ENCODE peak calls at places on chromosome 2, in eight cellular contexts. One of them, this sample, is unnamed.

GRCh38 chr2:96103388-96103705 is 13.0 kb downstream of the ADRA2B start:
- DNase-seq in left ventricle myocardium superior: peak
- DNase-seq in nephron progenitor cell: no peak
- DNase-seq in GM12865: no peak
- DNase-seq in activated CD4-positive, alpha-beta T cell treated with anti-CD3 and anti-CD28 coated beads, Interleukin-2, amount 50 U/mL, for 4 hours: no peak
- DNase-seq in DMS79: no peak
- DNase-seq in activated naive CD4-positive, alpha-beta T cell: no peak
- DNase-seq in SW480: peak
- DNase-seq in this sample: no peak

GRCh38 chr2:117845304-117845703 is 30.8 kb downstream of the DDX18 start:
- DNase-seq in left ventricle myocardium superior: no peak
- DNase-seq in nephron progenitor cell: no peak
- DNase-seq in GM12865: no peak
- DNase-seq in activated CD4-positive, alpha-beta T cell treated with anti-CD3 and anti-CD28 coated beads, Interleukin-2, amount 50 U/mL, for 4 hours: no peak
- DNase-seq in DMS79: no peak
- DNase-seq in activated naive CD4-positive, alpha-beta T cell: no peak
- DNase-seq in SW480: no peak
- DNase-seq in this sample: no peak

GRCh38 chr2:224145751-224146355 is 106.8 kb upstream of the SERPINE2 start:
- DNase-seq in left ventricle myocardium superior: no peak
- DNase-seq in nephron progenitor cell: no peak
- DNase-seq in GM12865: no peak
- DNase-seq in activated CD4-positive, alpha-beta T cell treated with anti-CD3 and anti-CD28 coated beads, Interleukin-2, amount 50 U/mL, for 4 hours: no peak
- DNase-seq in DMS79: no peak
- DNase-seq in activated naive CD4-positive, alpha-beta T cell: no peak
- DNase-seq in SW480: peak
- DNase-seq in this sample: no peak

GRCh38 chr2:68660658-68661057 is 17.3 kb downstream of the PROKR1 start:
- DNase-seq in left ventricle myocardium superior: no peak
- DNase-seq in nephron progenitor cell: no peak
- DNase-seq in GM12865: no peak
- DNase-seq in activated CD4-positive, alpha-beta T cell treated with anti-CD3 and anti-CD28 coated beads, Interleukin-2, amount 50 U/mL, for 4 hours: no peak
- DNase-seq in DMS79: no peak
- DNase-seq in activated naive CD4-positive, alpha-beta T cell: no peak
- DNase-seq in SW480: no peak
- DNase-seq in this sample: no peak

GRCh38 chr2:85255813-85256581 is 71.8 kb downstream of the TGOLN2 start:
- DNase-seq in left ventricle myocardium superior: no peak
- DNase-seq in nephron progenitor cell: peak
- DNase-seq in GM12865: no peak
- DNase-seq in activated CD4-positive, alpha-beta T cell treated with anti-CD3 and anti-CD28 coated beads, Interleukin-2, amount 50 U/mL, for 4 hours: no peak
- DNase-seq in DMS79: no peak
- DNase-seq in activated naive CD4-positive, alpha-beta T cell: no peak
- DNase-seq in SW480: no peak
- DNase-seq in this sample: peak

GRCh38 chr2:18342901-18343300 is 217.6 kb downstream of the RDH14 start:
- DNase-seq in left ventricle myocardium superior: no peak
- DNase-seq in nephron progenitor cell: no peak
- DNase-seq in GM12865: no peak
- DNase-seq in activated CD4-positive, alpha-beta T cell treated with anti-CD3 and anti-CD28 coated beads, Interleukin-2, amount 50 U/mL, for 4 hours: no peak
- DNase-seq in DMS79: no peak
- DNase-seq in activated naive CD4-positive, alpha-beta T cell: no peak
- DNase-seq in SW480: no peak
- DNase-seq in this sample: no peak

GRCh38 chr2:182301093-182301492 is 125.7 kb downstream of the PDE1A start:
- DNase-seq in left ventricle myocardium superior: no peak
- DNase-seq in nephron progenitor cell: no peak
- DNase-seq in GM12865: no peak
- DNase-seq in activated CD4-positive, alpha-beta T cell treated with anti-CD3 and anti-CD28 coated beads, Interleukin-2, amount 50 U/mL, for 4 hours: no peak
- DNase-seq in DMS79: no peak
- DNase-seq in activated naive CD4-positive, alpha-beta T cell: no peak
- DNase-seq in SW480: no peak
- DNase-seq in this sample: no peak

GRCh38 chr2:22683911-22684310 is 701.1 kb upstream of the KLHL29 start:
- DNase-seq in left ventricle myocardium superior: no peak
- DNase-seq in nephron progenitor cell: no peak
- DNase-seq in GM12865: no peak
- DNase-seq in activated CD4-positive, alpha-beta T cell treated with anti-CD3 and anti-CD28 coated beads, Interleukin-2, amount 50 U/mL, for 4 hours: no peak
- DNase-seq in DMS79: no peak
- DNase-seq in activated naive CD4-positive, alpha-beta T cell: no peak
- DNase-seq in SW480: no peak
- DNase-seq in this sample: no peak

GRCh38 chr2:220779918-220780317 is 792.2 kb downstream of the EPHA4 start:
- DNase-seq in left ventricle myocardium superior: no peak
- DNase-seq in nephron progenitor cell: no peak
- DNase-seq in GM12865: no peak
- DNase-seq in activated CD4-positive, alpha-beta T cell treated with anti-CD3 and anti-CD28 coated beads, Interleukin-2, amount 50 U/mL, for 4 hours: no peak
- DNase-seq in DMS79: no peak
- DNase-seq in activated naive CD4-positive, alpha-beta T cell: no peak
- DNase-seq in SW480: no peak
- DNase-seq in this sample: no peak

GRCh38 chr2:70978388-70979357 is at the start of gene ANKRD53:
- DNase-seq in left ventricle myocardium superior: peak
- DNase-seq in nephron progenitor cell: peak
- DNase-seq in GM12865: no peak
- DNase-seq in activated CD4-positive, alpha-beta T cell treated with anti-CD3 and anti-CD28 coated beads, Interleukin-2, amount 50 U/mL, for 4 hours: no peak
- DNase-seq in DMS79: peak
- DNase-seq in activated naive CD4-positive, alpha-beta T cell: peak
- DNase-seq in SW480: no peak
- DNase-seq in this sample: no peak

GRCh38 chr2:209719034-209719433 is 52.6 kb upstream of the UNC80 start:
- DNase-seq in left ventricle myocardium superior: no peak
- DNase-seq in nephron progenitor cell: no peak
- DNase-seq in GM12865: no peak
- DNase-seq in activated CD4-positive, alpha-beta T cell treated with anti-CD3 and anti-CD28 coated beads, Interleukin-2, amount 50 U/mL, for 4 hours: no peak
- DNase-seq in DMS79: no peak
- DNase-seq in activated naive CD4-positive, alpha-beta T cell: no peak
- DNase-seq in SW480: no peak
- DNase-seq in this sample: no peak

GRCh38 chr2:38037757-38038615 is 38.0 kb downstream of the CYP1B1 start:
- DNase-seq in left ventricle myocardium superior: peak
- DNase-seq in nephron progenitor cell: peak
- DNase-seq in GM12865: peak
- DNase-seq in activated CD4-positive, alpha-beta T cell treated with anti-CD3 and anti-CD28 coated beads, Interleukin-2, amount 50 U/mL, for 4 hours: no peak
- DNase-seq in DMS79: peak
- DNase-seq in activated naive CD4-positive, alpha-beta T cell: no peak
- DNase-seq in SW480: no peak
- DNase-seq in this sample: no peak

GRCh38 chr2:236776695-236777251 is 207.1 kb downstream of the ACKR3 start:
- DNase-seq in left ventricle myocardium superior: no peak
- DNase-seq in nephron progenitor cell: no peak
- DNase-seq in GM12865: no peak
- DNase-seq in activated CD4-positive, alpha-beta T cell treated with anti-CD3 and anti-CD28 coated beads, Interleukin-2, amount 50 U/mL, for 4 hours: no peak
- DNase-seq in DMS79: no peak
- DNase-seq in activated naive CD4-positive, alpha-beta T cell: no peak
- DNase-seq in SW480: peak
- DNase-seq in this sample: peak

GRCh38 chr2:174776686-174777085 is 12.4 kb upstream of the CHRNA1 start:
- DNase-seq in left ventricle myocardium superior: no peak
- DNase-seq in nephron progenitor cell: no peak
- DNase-seq in GM12865: no peak
- DNase-seq in activated CD4-positive, alpha-beta T cell treated with anti-CD3 and anti-CD28 coated beads, Interleukin-2, amount 50 U/mL, for 4 hours: no peak
- DNase-seq in DMS79: no peak
- DNase-seq in activated naive CD4-positive, alpha-beta T cell: no peak
- DNase-seq in SW480: no peak
- DNase-seq in this sample: no peak

GRCh38 chr2:180742809-180743208 is 237.6 kb upstream of the UBE2E3 start:
- DNase-seq in left ventricle myocardium superior: no peak
- DNase-seq in nephron progenitor cell: no peak
- DNase-seq in GM12865: no peak
- DNase-seq in activated CD4-positive, alpha-beta T cell treated with anti-CD3 and anti-CD28 coated beads, Interleukin-2, amount 50 U/mL, for 4 hours: no peak
- DNase-seq in DMS79: no peak
- DNase-seq in activated naive CD4-positive, alpha-beta T cell: no peak
- DNase-seq in SW480: peak
- DNase-seq in this sample: no peak

GRCh38 chr2:177784449-177784845 is 288.1 kb downstream of the PDE11A start:
- DNase-seq in left ventricle myocardium superior: no peak
- DNase-seq in nephron progenitor cell: no peak
- DNase-seq in GM12865: no peak
- DNase-seq in activated CD4-positive, alpha-beta T cell treated with anti-CD3 and anti-CD28 coated beads, Interleukin-2, amount 50 U/mL, for 4 hours: no peak
- DNase-seq in DMS79: no peak
- DNase-seq in activated naive CD4-positive, alpha-beta T cell: no peak
- DNase-seq in SW480: no peak
- DNase-seq in this sample: no peak

GRCh38 chr2:174888646-174889271 is 116.4 kb downstream of the CHN1 start:
- DNase-seq in left ventricle myocardium superior: no peak
- DNase-seq in nephron progenitor cell: no peak
- DNase-seq in GM12865: no peak
- DNase-seq in activated CD4-positive, alpha-beta T cell treated with anti-CD3 and anti-CD28 coated beads, Interleukin-2, amount 50 U/mL, for 4 hours: no peak
- DNase-seq in DMS79: peak
- DNase-seq in activated naive CD4-positive, alpha-beta T cell: no peak
- DNase-seq in SW480: no peak
- DNase-seq in this sample: no peak

GRCh38 chr2:122422384-122422991 is 667.0 kb downstream of the TSN start:
- DNase-seq in left ventricle myocardium superior: no peak
- DNase-seq in nephron progenitor cell: no peak
- DNase-seq in GM12865: no peak
- DNase-seq in activated CD4-positive, alpha-beta T cell treated with anti-CD3 and anti-CD28 coated beads, Interleukin-2, amount 50 U/mL, for 4 hours: no peak
- DNase-seq in DMS79: no peak
- DNase-seq in activated naive CD4-positive, alpha-beta T cell: no peak
- DNase-seq in SW480: no peak
- DNase-seq in this sample: no peak

GRCh38 chr2:217016829-217017228 is 157.0 kb upstream of the TNP1 start:
- DNase-seq in left ventricle myocardium superior: no peak
- DNase-seq in nephron progenitor cell: no peak
- DNase-seq in GM12865: no peak
- DNase-seq in activated CD4-positive, alpha-beta T cell treated with anti-CD3 and anti-CD28 coated beads, Interleukin-2, amount 50 U/mL, for 4 hours: no peak
- DNase-seq in DMS79: no peak
- DNase-seq in activated naive CD4-positive, alpha-beta T cell: no peak
- DNase-seq in SW480: no peak
- DNase-seq in this sample: no peak

GRCh38 chr2:239467281-239467955 is 66.6 kb upstream of the HDAC4 start:
- DNase-seq in left ventricle myocardium superior: no peak
- DNase-seq in nephron progenitor cell: no peak
- DNase-seq in GM12865: no peak
- DNase-seq in activated CD4-positive, alpha-beta T cell treated with anti-CD3 and anti-CD28 coated beads, Interleukin-2, amount 50 U/mL, for 4 hours: no peak
- DNase-seq in DMS79: no peak
- DNase-seq in activated naive CD4-positive, alpha-beta T cell: no peak
- DNase-seq in SW480: no peak
- DNase-seq in this sample: no peak

GRCh38 chr2:108998911-108999310 is 9.9 kb upstream of the EDAR start:
- DNase-seq in left ventricle myocardium superior: no peak
- DNase-seq in nephron progenitor cell: no peak
- DNase-seq in GM12865: no peak
- DNase-seq in activated CD4-positive, alpha-beta T cell treated with anti-CD3 and anti-CD28 coated beads, Interleukin-2, amount 50 U/mL, for 4 hours: no peak
- DNase-seq in DMS79: no peak
- DNase-seq in activated naive CD4-positive, alpha-beta T cell: no peak
- DNase-seq in SW480: no peak
- DNase-seq in this sample: no peak